ENCODE peak calls at places on chromosomes 11 and 22, in four cellular contexts. F is WERI-Rb-1, W is fibroblast of mammary gland, X is neural progenitor cell. D is an unnamed sample.

GRCh38 chr11:32290783-32291182 is 144.6 kb downstream of the WT1 start:
- DNase-seq in F (no peak), W (no peak), X (no peak), D (no peak)

GRCh38 chr22:47446821-47447810 is 684.7 kb downstream of the TBC1D22A start:
- DNase-seq in X (no peak), W (no peak), F (no peak), D (no peak)

GRCh38 chr11:68025047-68025446 is 5.4 kb upstream of the NDUFS8 start:
- DNase-seq in X (no peak), W (no peak), F (peak), D (no peak)

GRCh38 chr22:22465782-22466181 is 42.8 kb downstream of the ZNF280B start:
- DNase-seq in F (no peak), X (no peak), W (peak), D (no peak)

GRCh38 chr11:60862171-60862570 is 5.2 kb upstream of the ZP1 start:
- DNase-seq in W (no peak), F (peak), X (no peak), D (no peak)

GRCh38 chr11:65493367-65494176 is 5.3 kb upstream of the MALAT1 start:
- DNase-seq in F (peak), W (peak), X (peak), D (no peak)

GRCh38 chr11:77090373-77091111 is 12.1 kb upstream of the OMP start:
- DNase-seq in W (no peak), X (no peak), F (no peak), D (no peak)

GRCh38 chr22:47157093-47157420 is 394.6 kb downstream of the TBC1D22A start:
- DNase-seq in F (no peak), W (no peak), X (no peak), D (no peak)

GRCh38 chr11:36057372-36058045 is 113.6 kb downstream of the LDLRAD3 start:
- DNase-seq in X (no peak), W (peak), F (no peak), D (no peak)

GRCh38 chr22:19187716-19188563 is 9.4 kb upstream of the SLC25A1 start:
- DNase-seq in F (no peak), X (no peak), W (no peak), D (no peak)

GRCh38 chr22:46467006-46467405 is 70.4 kb downstream of the CELSR1 start:
- DNase-seq in X (no peak), F (no peak), W (peak), D (no peak)

GRCh38 chr22:45707605-45708004 is 36.0 kb downstream of the ATXN10 start:
- DNase-seq in X (no peak), F (no peak), W (no peak), D (no peak)

GRCh38 chr22:43300891-43301676 is 42.1 kb downstream of the SCUBE1 start:
- DNase-seq in F (no peak), X (no peak), W (no peak), D (no peak)

GRCh38 chr11:130647371-130647770 is 198.9 kb downstream of the ADAMTS15 start:
- DNase-seq in W (no peak), F (no peak), X (no peak), D (no peak)

GRCh38 chr22:28142361-28142801 is 223.3 kb upstream of the PITPNB start:
- DNase-seq in F (no peak), X (peak), W (peak), D (no peak)

GRCh38 chr11:112785717-112786116 is 175.5 kb upstream of the NCAM1 start:
- DNase-seq in X (no peak), F (no peak), W (peak), D (no peak)

GRCh38 chr11:63560506-63561179 is 2.5 kb downstream of the PLAAT2 start:
- DNase-seq in W (no peak), X (no peak), F (no peak), D (peak)

GRCh38 chr11:47480762-47481161 is 31.8 kb upstream of the RAPSN start:
- DNase-seq in F (no peak), W (no peak), X (no peak), D (no peak)

GRCh38 chr11:117915219-117915618 is 14.0 kb downstream of the TMPRSS13 start:
- DNase-seq in X (peak), W (no peak), F (peak), D (no peak)

GRCh38 chr22:38262051-38262795 is 10.6 kb downstream of the TMEM184B start:
- DNase-seq in X (peak), W (peak), F (peak), D (peak)

GRCh38 chr11:113947989-113948388 is 26.9 kb upstream of the HTR3A start:
- DNase-seq in W (no peak), X (no peak), F (no peak), D (no peak)

GRCh38 chr11:5036671-5037070 is 9.7 kb upstream of the OR52J3 start:
- DNase-seq in X (no peak), W (no peak), F (no peak), D (no peak)

GRCh38 chr11:35126000-35126878 is 12.7 kb upstream of the CD44 start:
- DNase-seq in F (no peak), X (no peak), W (no peak), D (no peak)

GRCh38 chr22:31093090-31093850 is 12.2 kb downstream of the SMTN start:
- DNase-seq in W (no peak), X (no peak), F (no peak), D (no peak)

GRCh38 chr11:75384438-75385080 is 14.8 kb upstream of the RPS3 start:
- DNase-seq in W (peak), X (peak), F (peak), D (peak)

GRCh38 chr22:47739216-47739615 is 976.8 kb downstream of the TBC1D22A start:
- DNase-seq in X (no peak), F (no peak), W (no peak), D (no peak)

GRCh38 chr11:59557940-59558643 is 46.8 kb downstream of the OR4D9 start:
- DNase-seq in F (no peak), W (no peak), X (peak), D (no peak)

GRCh38 chr22:38298312-38299000 is 18.8 kb downstream of the CSNK1E start:
- DNase-seq in X (peak), F (peak), W (peak), D (peak)

DNA sequence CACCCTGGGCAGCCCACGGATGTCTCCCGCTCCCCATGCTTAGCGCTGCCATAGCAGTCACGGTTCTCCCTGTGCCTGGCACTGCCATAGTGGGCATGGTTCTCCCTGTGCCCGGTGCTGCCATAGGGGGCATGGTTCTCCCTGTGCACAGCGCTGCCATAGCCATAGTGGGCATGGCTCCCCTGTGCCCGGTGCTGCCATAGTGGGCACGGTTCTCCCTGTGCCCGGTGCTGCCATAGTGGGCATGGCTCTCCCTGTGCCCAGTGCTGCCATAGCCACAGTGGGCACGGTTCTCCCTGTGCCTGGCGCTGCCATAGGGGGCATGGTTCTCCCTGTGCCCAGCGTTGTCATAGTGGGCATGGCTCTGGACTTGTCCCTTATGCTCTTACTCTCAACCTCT is 19.9 kb upstream of the ARAP1 start:
- DNase-seq in X (no peak), W (no peak), F (no peak), D (no peak)
- TF ChIP-seq CTCF in X (no peak), W (no peak), F (no peak), D (no peak)

GRCh38 chr11:133219543-133219942 is 312.8 kb downstream of the OPCML start:
- DNase-seq in F (no peak), W (no peak), X (peak), D (no peak)
- TF ChIP-seq CTCF in F (peak), W (no peak), X (peak), D (no peak)

GRCh38 chr11:70082829-70083228 is 4.7 kb downstream of the ANO1 start:
- DNase-seq in F (peak), W (no peak), X (no peak), D (peak)
- TF ChIP-seq CTCF in F (peak), W (peak), X (peak), D (peak)

GRCh38 chr11:116215471-116216113 is 557.2 kb downstream of the BUD13 start:
- DNase-seq in F (peak), W (no peak), X (peak), D (no peak)
- TF ChIP-seq CTCF in F (peak), W (no peak), X (peak), D (no peak)

GRCh38 chr22:23750744-23751440 is at the start of gene ZNF70:
- DNase-seq in X (peak), W (peak), F (peak), D (peak)
- TF ChIP-seq CTCF in X (peak), W (no peak), F (peak), D (no peak)

DNA sequence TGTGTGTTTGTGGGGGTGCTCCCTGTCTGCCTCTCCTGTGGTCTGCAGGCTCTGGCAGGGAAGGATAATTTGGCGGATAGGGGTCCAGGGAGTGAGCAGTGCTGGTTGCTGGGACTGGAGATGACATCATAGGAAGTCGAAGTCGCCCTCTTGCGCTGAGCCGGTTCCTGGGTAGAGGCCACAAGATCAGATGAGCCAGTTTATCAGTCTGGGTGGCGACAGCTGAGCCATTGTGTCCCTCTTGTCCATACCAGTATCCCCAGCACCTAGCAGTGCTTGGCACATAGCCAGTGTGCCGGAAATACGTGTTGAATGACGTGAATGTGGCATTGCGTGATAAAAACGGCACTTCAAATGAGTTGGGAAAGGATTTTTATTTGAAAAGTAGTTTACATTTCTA is 9.8 kb downstream of the APOL5 start:
- DNase-seq in W (no peak), X (no peak), F (no peak), D (no peak)
- TF ChIP-seq CTCF in W (no peak), X (no peak), F (no peak), D (no peak)

DNA sequence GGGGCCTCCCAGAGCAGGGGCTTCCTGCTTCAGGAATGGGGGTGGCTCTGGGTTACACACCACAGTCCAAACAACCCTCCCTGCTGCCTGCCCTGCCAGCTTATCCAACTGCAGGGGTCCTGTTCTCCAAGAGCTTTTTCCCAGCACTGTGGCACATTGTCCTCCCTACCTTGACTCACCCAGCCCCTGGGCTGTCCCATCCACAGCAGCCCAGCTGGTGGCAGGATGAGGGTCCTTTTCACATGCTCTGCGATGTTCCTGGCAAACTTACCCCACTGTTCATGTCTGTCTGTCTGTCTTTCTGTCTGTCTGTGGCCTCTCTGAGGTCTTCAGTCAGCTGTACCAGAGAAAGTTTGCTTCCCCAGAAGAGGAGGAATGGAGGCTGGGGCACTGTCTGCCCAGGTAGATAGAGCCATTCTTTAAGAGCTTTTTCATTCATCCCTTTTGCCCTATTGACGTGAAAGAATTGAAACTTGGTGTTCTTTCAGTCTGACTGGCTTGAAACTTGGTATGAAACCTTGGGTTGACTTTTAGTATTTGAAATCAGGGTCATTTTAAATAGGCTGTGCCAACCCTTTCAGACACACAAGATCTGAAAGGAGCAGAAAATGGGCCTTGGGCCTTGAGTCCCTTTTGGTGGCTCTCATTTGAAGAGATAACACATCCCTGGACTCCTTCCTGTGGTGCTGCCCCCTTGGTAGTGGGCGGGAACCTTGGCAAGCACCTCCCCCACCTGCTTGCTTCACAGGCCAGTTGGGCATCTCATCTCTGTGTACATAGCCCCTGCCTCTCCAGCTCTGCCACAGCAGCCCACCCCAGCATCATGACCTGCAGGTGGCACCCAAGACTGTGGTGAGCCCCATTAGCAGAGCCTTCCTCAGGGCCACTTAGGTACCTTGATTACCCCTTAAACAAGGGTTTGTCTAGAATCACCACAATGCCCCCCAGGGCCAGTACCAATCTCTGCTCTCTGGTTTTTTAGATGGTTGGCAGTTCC is 74.6 kb upstream of the SUSD2 start:
- DNase-seq in X (peak), W (peak), F (peak), D (no peak)
- TF ChIP-seq CTCF in X (peak), W (peak), F (no peak), D (no peak)

GRCh38 chr11:270451-271208 is 7.6 kb upstream of the NLRP6 start:
- DNase-seq in X (no peak), F (no peak), W (no peak), D (no peak)

GRCh38 chr11:266676-267439 is 11.3 kb upstream of the NLRP6 start:
- DNase-seq in X (no peak), W (peak), F (no peak), D (no peak)

GRCh38 chr11:267491-267994 is 10.7 kb upstream of the NLRP6 start:
- DNase-seq in W (peak), F (no peak), X (no peak), D (no peak)

GRCh38 chr11:271316-271715 is 6.9 kb upstream of the NLRP6 start:
- DNase-seq in F (no peak), W (no peak), X (no peak), D (no peak)

DNA sequence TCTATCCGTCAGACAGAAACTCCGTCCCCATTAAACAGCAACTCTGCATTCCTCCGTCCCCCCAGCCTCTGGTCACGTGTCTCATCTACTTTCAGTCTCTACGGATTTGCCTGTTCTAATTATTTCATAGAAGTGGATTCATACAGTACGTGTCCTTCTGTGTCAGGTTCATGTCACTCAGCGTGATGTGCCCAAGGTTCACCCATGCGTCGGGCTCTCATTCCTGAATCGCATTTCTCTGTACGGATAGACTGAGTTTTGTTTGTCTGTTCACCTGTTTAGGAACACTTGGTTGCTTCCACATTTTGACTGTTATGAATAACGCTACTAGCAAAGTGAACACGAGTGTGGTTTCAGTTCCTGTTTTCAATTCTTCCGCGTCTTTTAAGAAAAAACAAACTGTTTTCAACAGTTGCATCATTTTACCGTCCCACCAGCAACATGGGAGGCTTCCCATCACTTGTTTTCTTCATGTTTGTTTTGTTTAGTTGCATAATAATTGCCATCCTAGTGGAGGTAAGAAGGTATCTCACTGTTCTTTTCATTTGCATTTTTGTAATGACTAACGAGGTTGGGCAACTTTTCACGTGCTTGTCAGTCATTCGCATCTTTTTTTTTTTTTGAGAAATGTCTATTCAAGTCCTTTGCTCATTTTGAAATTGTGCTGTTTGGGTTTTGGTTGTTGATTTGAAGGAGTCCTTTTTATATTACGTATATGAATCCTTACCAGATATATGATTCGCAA is 8.9 kb upstream of the NLRP6 start:
- DNase-seq in F (no peak), W (peak), X (no peak), D (no peak)
- TF ChIP-seq CTCF in F (no peak), W (no peak), X (no peak), D (no peak)

D was measured in Calu3.